ENCODE peak calls at places on chromosomes 16 and 17, in five cellular contexts. One of them, this sample, is unnamed.

GRCh38 chr16:27449434-27450188 is 47.6 kb downstream of the IL21R start:
- DNase-seq in spleen: peak
- DNase-seq in fibroblast of mammary gland: no peak
- DNase-seq in nephron progenitor cell: peak
- DNase-seq in IMR-90: no peak
- DNase-seq in this sample: no peak

GRCh38 chr17:68542698-68543463 is 30.7 kb downstream of the PRKAR1A start:
- DNase-seq in spleen: no peak
- DNase-seq in fibroblast of mammary gland: no peak
- DNase-seq in nephron progenitor cell: no peak
- DNase-seq in IMR-90: no peak
- DNase-seq in this sample: no peak

GRCh38 chr17:76419576-76420245 is 33.2 kb downstream of the UBE2O start:
- DNase-seq in spleen: peak
- DNase-seq in fibroblast of mammary gland: no peak
- DNase-seq in nephron progenitor cell: no peak
- DNase-seq in IMR-90: no peak
- DNase-seq in this sample: no peak

GRCh38 chr17:36501351-36501750 is 14.9 kb downstream of the ZNHIT3 start:
- DNase-seq in spleen: no peak
- DNase-seq in fibroblast of mammary gland: no peak
- DNase-seq in nephron progenitor cell: no peak
- DNase-seq in IMR-90: no peak
- DNase-seq in this sample: no peak

GRCh38 chr16:74817851-74818250 is 43.2 kb upstream of the FA2H start:
- DNase-seq in spleen: no peak
- DNase-seq in fibroblast of mammary gland: no peak
- DNase-seq in nephron progenitor cell: no peak
- DNase-seq in IMR-90: no peak
- DNase-seq in this sample: no peak

GRCh38 chr16:79312502-79312901 is 288.0 kb downstream of the MAF start:
- DNase-seq in spleen: no peak
- DNase-seq in fibroblast of mammary gland: no peak
- DNase-seq in nephron progenitor cell: no peak
- DNase-seq in IMR-90: no peak
- DNase-seq in this sample: no peak

GRCh38 chr16:66585477-66586239 is 6.4 kb downstream of the CMTM2 start:
- DNase-seq in spleen: no peak
- DNase-seq in fibroblast of mammary gland: no peak
- DNase-seq in nephron progenitor cell: no peak
- DNase-seq in IMR-90: no peak
- DNase-seq in this sample: no peak

GRCh38 chr16:25643633-25644032 is 48.1 kb upstream of the HS3ST4 start:
- DNase-seq in spleen: no peak
- DNase-seq in fibroblast of mammary gland: no peak
- DNase-seq in nephron progenitor cell: no peak
- DNase-seq in IMR-90: no peak
- DNase-seq in this sample: no peak

GRCh38 chr16:55149622-55150021 is 174.4 kb upstream of the IRX6 start:
- DNase-seq in spleen: no peak
- DNase-seq in fibroblast of mammary gland: no peak
- DNase-seq in nephron progenitor cell: no peak
- DNase-seq in IMR-90: no peak
- DNase-seq in this sample: no peak
- TF ChIP-seq CTCF in spleen: no peak
- TF ChIP-seq CTCF in fibroblast of mammary gland: no peak
- TF ChIP-seq CTCF in nephron progenitor cell: no peak
- TF ChIP-seq CTCF in IMR-90: no peak
- TF ChIP-seq CTCF in this sample: no peak

GRCh38 chr17:78488867-78489634 is 88.1 kb downstream of the DNAH17 start:
- DNase-seq in spleen: no peak
- DNase-seq in fibroblast of mammary gland: no peak
- DNase-seq in nephron progenitor cell: no peak
- DNase-seq in IMR-90: no peak
- DNase-seq in this sample: no peak
- TF ChIP-seq CTCF in spleen: no peak
- TF ChIP-seq CTCF in fibroblast of mammary gland: no peak
- TF ChIP-seq CTCF in nephron progenitor cell: no peak
- TF ChIP-seq CTCF in IMR-90: no peak
- TF ChIP-seq CTCF in this sample: no peak

DNA sequence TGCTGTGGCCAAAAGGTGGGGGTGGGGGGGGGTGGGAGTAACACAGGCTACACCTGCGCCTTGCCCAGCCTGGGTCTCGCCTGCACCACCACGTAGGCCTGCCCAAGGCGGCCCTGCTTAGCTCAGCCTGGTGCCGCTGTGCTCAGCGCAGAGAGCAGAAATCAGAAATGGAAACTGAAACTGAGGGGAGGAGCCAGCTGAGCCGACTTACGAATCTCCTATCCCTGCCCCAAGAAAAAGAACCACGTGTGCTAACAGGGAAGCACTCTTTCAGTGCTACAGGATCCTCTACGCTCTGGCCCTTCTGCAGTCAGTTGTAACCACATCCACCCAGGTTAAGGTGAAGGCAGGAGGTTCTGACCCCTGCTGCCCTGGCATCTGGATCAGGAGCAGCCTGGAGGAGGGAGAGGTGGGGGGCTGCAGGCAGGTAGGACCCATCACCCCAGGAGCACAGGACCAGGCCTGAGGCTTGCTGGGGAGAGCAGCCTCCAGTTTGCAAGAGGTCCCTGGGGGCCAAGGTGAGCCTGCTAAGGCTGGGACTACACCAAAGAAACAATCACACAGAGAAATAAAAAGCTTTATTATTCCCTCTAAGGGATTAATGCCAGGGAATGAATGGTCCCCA is at the start of gene DHX58:
- DNase-seq in spleen: peak
- DNase-seq in fibroblast of mammary gland: peak
- DNase-seq in nephron progenitor cell: no peak
- DNase-seq in IMR-90: peak
- DNase-seq in this sample: peak
- TF ChIP-seq CTCF in spleen: no peak
- TF ChIP-seq CTCF in fibroblast of mammary gland: no peak
- TF ChIP-seq CTCF in nephron progenitor cell: no peak
- TF ChIP-seq CTCF in IMR-90: no peak
- TF ChIP-seq CTCF in this sample: no peak

GRCh38 chr16:86597880-86598606 is 19.7 kb downstream of the FOXL1 start:
- DNase-seq in spleen: no peak
- DNase-seq in fibroblast of mammary gland: no peak
- DNase-seq in nephron progenitor cell: no peak
- DNase-seq in IMR-90: no peak
- DNase-seq in this sample: peak
- TF ChIP-seq CTCF in spleen: no peak
- TF ChIP-seq CTCF in fibroblast of mammary gland: no peak
- TF ChIP-seq CTCF in nephron progenitor cell: no peak
- TF ChIP-seq CTCF in IMR-90: no peak
- TF ChIP-seq CTCF in this sample: no peak

GRCh38 chr17:18319604-18320256 is 4.6 kb downstream of the SMCR8 start:
- DNase-seq in spleen: peak
- DNase-seq in fibroblast of mammary gland: peak
- DNase-seq in nephron progenitor cell: peak
- DNase-seq in IMR-90: peak
- DNase-seq in this sample: peak

GRCh38 chr17:18318771-18319450 is 3.8 kb downstream of the SMCR8 start:
- DNase-seq in spleen: peak
- DNase-seq in fibroblast of mammary gland: no peak
- DNase-seq in nephron progenitor cell: no peak
- DNase-seq in IMR-90: no peak
- DNase-seq in this sample: no peak

GRCh38 chr17:18315498-18316360 is 636 bp downstream of the SMCR8 start:
- DNase-seq in spleen: no peak
- DNase-seq in fibroblast of mammary gland: peak
- DNase-seq in nephron progenitor cell: no peak
- DNase-seq in IMR-90: peak
- DNase-seq in this sample: no peak

GRCh38 chr17:18320301-18320700 is 5.2 kb downstream of the SMCR8 start:
- DNase-seq in spleen: peak
- DNase-seq in fibroblast of mammary gland: no peak
- DNase-seq in nephron progenitor cell: no peak
- DNase-seq in IMR-90: no peak
- DNase-seq in this sample: no peak

DNA sequence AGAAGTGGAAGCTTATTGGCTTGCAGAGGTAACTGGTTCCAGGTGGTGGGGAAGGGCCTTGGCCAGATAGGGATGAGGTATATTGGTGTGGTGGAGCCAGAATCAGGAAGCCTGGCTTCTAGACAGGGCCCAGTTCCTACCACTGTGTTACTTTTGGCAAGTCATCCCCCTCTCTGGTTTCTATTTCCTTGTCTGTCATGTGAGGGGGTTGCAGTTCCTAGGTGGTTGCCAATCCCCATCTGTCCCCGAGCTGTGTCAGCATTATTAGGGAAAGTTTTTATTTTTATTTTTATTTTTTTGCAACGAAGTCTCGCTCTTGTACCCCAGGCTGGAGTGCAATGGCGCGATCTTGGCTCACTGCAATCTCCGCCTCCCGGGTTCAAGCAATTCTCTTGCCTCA is 3.0 kb downstream of the SMCR8 start:
- DNase-seq in spleen: peak
- DNase-seq in fibroblast of mammary gland: peak
- DNase-seq in nephron progenitor cell: no peak
- DNase-seq in IMR-90: no peak
- DNase-seq in this sample: no peak
- TF ChIP-seq CTCF in spleen: no peak
- TF ChIP-seq CTCF in fibroblast of mammary gland: no peak
- TF ChIP-seq CTCF in nephron progenitor cell: no peak
- TF ChIP-seq CTCF in IMR-90: no peak
- TF ChIP-seq CTCF in this sample: no peak

GRCh38 chr17:82668631-82669099 is 20.4 kb upstream of the WDR45B start:
- DNase-seq in spleen: peak
- DNase-seq in fibroblast of mammary gland: peak
- DNase-seq in nephron progenitor cell: peak
- DNase-seq in IMR-90: peak
- DNase-seq in this sample: peak
- TF ChIP-seq CTCF in spleen: peak
- TF ChIP-seq CTCF in fibroblast of mammary gland: peak
- TF ChIP-seq CTCF in nephron progenitor cell: peak
- TF ChIP-seq CTCF in IMR-90: peak
- TF ChIP-seq CTCF in this sample: peak

GRCh38 chr17:81102352-81102751 is 63.0 kb upstream of the PVALEF start:
- DNase-seq in spleen: no peak
- DNase-seq in fibroblast of mammary gland: no peak
- DNase-seq in nephron progenitor cell: no peak
- DNase-seq in IMR-90: no peak
- DNase-seq in this sample: no peak

GRCh38 chr17:81103379-81103778 is 61.9 kb upstream of the PVALEF start:
- DNase-seq in spleen: no peak
- DNase-seq in fibroblast of mammary gland: no peak
- DNase-seq in nephron progenitor cell: no peak
- DNase-seq in IMR-90: no peak
- DNase-seq in this sample: no peak

GRCh38 chr17:81102869-81103268 is 62.4 kb upstream of the PVALEF start:
- DNase-seq in spleen: no peak
- DNase-seq in fibroblast of mammary gland: no peak
- DNase-seq in nephron progenitor cell: no peak
- DNase-seq in IMR-90: no peak
- DNase-seq in this sample: no peak

GRCh38 chr17:81100668-81101067 is 64.6 kb upstream of the PVALEF start:
- DNase-seq in spleen: no peak
- DNase-seq in fibroblast of mammary gland: no peak
- DNase-seq in nephron progenitor cell: no peak
- DNase-seq in IMR-90: no peak
- DNase-seq in this sample: no peak

GRCh38 chr17:81101614-81102306 is 63.5 kb upstream of the PVALEF start:
- DNase-seq in spleen: peak
- DNase-seq in fibroblast of mammary gland: peak
- DNase-seq in nephron progenitor cell: peak
- DNase-seq in IMR-90: peak
- DNase-seq in this sample: peak
- TF ChIP-seq CTCF in spleen: peak
- TF ChIP-seq CTCF in fibroblast of mammary gland: peak
- TF ChIP-seq CTCF in nephron progenitor cell: peak
- TF ChIP-seq CTCF in IMR-90: peak
- TF ChIP-seq CTCF in this sample: peak

DNA sequence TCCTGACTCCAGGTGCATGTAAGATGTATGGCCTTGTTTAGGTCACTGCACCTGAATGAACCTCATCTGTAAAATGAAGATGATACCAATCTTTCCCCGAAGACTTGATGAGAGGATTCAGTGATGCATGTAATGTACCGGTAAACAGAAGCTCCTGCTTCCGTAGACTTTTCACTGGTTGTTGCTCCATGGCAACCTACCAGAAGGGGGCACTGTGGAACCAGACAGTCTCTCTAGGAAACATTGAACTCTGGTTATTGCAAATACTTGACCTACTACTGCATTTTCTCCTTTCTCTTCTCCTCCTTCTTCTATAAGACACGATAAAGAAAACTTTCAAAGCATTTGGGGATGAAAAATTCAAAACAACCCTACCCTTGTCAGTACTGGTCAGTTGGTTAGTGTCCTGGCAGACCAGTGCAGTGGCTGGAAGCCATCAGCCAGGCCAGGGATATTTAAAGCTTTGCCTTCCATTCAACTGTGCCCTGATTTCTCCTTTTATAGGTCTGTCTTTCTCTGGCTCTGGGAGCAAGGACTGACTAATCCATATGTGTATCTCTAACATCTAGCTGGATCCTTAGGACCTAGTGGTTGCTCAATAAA is 667.4 kb upstream of the SALL1 start:
- DNase-seq in spleen: no peak
- DNase-seq in fibroblast of mammary gland: peak
- DNase-seq in nephron progenitor cell: peak
- DNase-seq in IMR-90: peak
- DNase-seq in this sample: peak
- TF ChIP-seq CTCF in spleen: no peak
- TF ChIP-seq CTCF in fibroblast of mammary gland: peak
- TF ChIP-seq CTCF in nephron progenitor cell: peak
- TF ChIP-seq CTCF in IMR-90: peak
- TF ChIP-seq CTCF in this sample: peak

GRCh38 chr16:56888806-56889205 is 23.8 kb downstream of the SLC12A3 start:
- DNase-seq in spleen: peak
- DNase-seq in fibroblast of mammary gland: no peak
- DNase-seq in nephron progenitor cell: no peak
- DNase-seq in IMR-90: no peak
- DNase-seq in this sample: no peak
- TF ChIP-seq CTCF in spleen: no peak
- TF ChIP-seq CTCF in fibroblast of mammary gland: no peak
- TF ChIP-seq CTCF in nephron progenitor cell: no peak
- TF ChIP-seq CTCF in IMR-90: no peak
- TF ChIP-seq CTCF in this sample: no peak

DNA sequence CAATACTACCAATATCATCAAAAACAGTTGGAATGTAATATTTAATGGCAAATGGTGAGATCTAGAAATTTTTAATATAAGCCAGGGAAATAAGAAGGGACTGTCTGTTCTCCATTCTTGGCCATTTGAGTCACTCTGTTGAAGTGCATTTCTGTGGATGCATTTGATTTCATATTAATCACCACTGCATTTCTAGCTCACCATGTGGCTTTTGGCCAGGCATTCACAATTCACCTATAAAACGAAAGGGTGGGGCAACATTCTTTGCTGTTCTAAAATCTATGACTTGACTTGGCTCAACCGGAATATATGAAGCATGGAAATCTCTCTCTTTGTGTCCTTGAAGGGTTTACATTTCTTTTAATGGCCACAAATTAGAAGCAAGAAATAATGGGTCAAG is 483.0 kb downstream of the SLC39A11 start:
- DNase-seq in spleen: no peak
- DNase-seq in fibroblast of mammary gland: peak
- DNase-seq in nephron progenitor cell: no peak
- DNase-seq in IMR-90: peak
- DNase-seq in this sample: peak
- TF ChIP-seq CTCF in spleen: no peak
- TF ChIP-seq CTCF in fibroblast of mammary gland: no peak
- TF ChIP-seq CTCF in nephron progenitor cell: no peak
- TF ChIP-seq CTCF in IMR-90: no peak
- TF ChIP-seq CTCF in this sample: no peak